ENCODE peak calls at places on chromosomes 6 and 20, in seven cellular contexts. One of them, this sample, is unnamed.

GRCh38 chr6:15380354-15380753 is 134.5 kb downstream of the JARID2 start:
- DNase-seq in left lobe of liver: no peak
- DNase-seq in GM13977: no peak
- DNase-seq in kidney tubule cell: no peak
- DNase-seq in renal cortical epithelial cell: no peak
- DNase-seq in tibial nerve: no peak
- DNase-seq in activated naive CD4-positive, alpha-beta T cell: no peak
- DNase-seq in this sample: no peak

GRCh38 chr6:29989211-29989610 is 46.9 kb downstream of the HLA-A start:
- DNase-seq in left lobe of liver: no peak
- DNase-seq in GM13977: no peak
- DNase-seq in kidney tubule cell: peak; percentile 20
- DNase-seq in renal cortical epithelial cell: peak; percentile 42
- DNase-seq in tibial nerve: no peak
- DNase-seq in activated naive CD4-positive, alpha-beta T cell: no peak
- DNase-seq in this sample: no peak

GRCh38 chr6:86937219-86938079 is at the start of gene HTR1E:
- DNase-seq in left lobe of liver: peak; percentile 44
- DNase-seq in GM13977: peak; percentile 68
- DNase-seq in kidney tubule cell: peak; percentile 52
- DNase-seq in renal cortical epithelial cell: peak; percentile 2
- DNase-seq in tibial nerve: peak; percentile 11
- DNase-seq in activated naive CD4-positive, alpha-beta T cell: no peak
- DNase-seq in this sample: peak; percentile 22

GRCh38 chr20:60800185-60800584 is 451.9 kb upstream of the CDH4 start:
- DNase-seq in left lobe of liver: no peak
- DNase-seq in GM13977: no peak
- DNase-seq in kidney tubule cell: no peak
- DNase-seq in renal cortical epithelial cell: no peak
- DNase-seq in tibial nerve: no peak
- DNase-seq in activated naive CD4-positive, alpha-beta T cell: no peak
- DNase-seq in this sample: no peak

GRCh38 chr6:36754582-36755434 is 57.2 kb downstream of the RAB44 start:
- DNase-seq in left lobe of liver: no peak
- DNase-seq in GM13977: no peak
- DNase-seq in kidney tubule cell: no peak
- DNase-seq in renal cortical epithelial cell: no peak
- DNase-seq in tibial nerve: no peak
- DNase-seq in activated naive CD4-positive, alpha-beta T cell: no peak
- DNase-seq in this sample: no peak

GRCh38 chr20:29878281-29878741 is 1379.2 kb upstream of the DEFB115 start:
- DNase-seq in left lobe of liver: peak; percentile 45
- DNase-seq in GM13977: peak; percentile 29
- DNase-seq in kidney tubule cell: no peak
- DNase-seq in renal cortical epithelial cell: peak; percentile 15
- DNase-seq in tibial nerve: no peak
- DNase-seq in activated naive CD4-positive, alpha-beta T cell: no peak
- DNase-seq in this sample: no peak

GRCh38 chr20:62734336-62734735 is 25.7 kb downstream of the NTSR1 start:
- DNase-seq in left lobe of liver: no peak
- DNase-seq in GM13977: no peak
- DNase-seq in kidney tubule cell: no peak
- DNase-seq in renal cortical epithelial cell: no peak
- DNase-seq in tibial nerve: no peak
- DNase-seq in activated naive CD4-positive, alpha-beta T cell: no peak
- DNase-seq in this sample: no peak

GRCh38 chr6:1461207-1461606 is 71.8 kb downstream of the FOXF2 start:
- DNase-seq in left lobe of liver: no peak
- DNase-seq in GM13977: no peak
- DNase-seq in kidney tubule cell: peak; percentile 74
- DNase-seq in renal cortical epithelial cell: peak; percentile 96
- DNase-seq in tibial nerve: no peak
- DNase-seq in activated naive CD4-positive, alpha-beta T cell: no peak
- DNase-seq in this sample: no peak